ENCODE peak calls at places on chromosome 3, in six cellular contexts. V is cardiac fibroblast; M is germinal center; Y is H1; H is progenitor cell of endocrine pancreas; G is activated CD4-positive, alpha-beta T cell treated with anti-CD3 and anti-CD28 coated beads, Interleukin-2, amount 50 U/mL, for 4 hours. C is an unnamed sample.
A peak's percentile ranks its signal among the peaks of the same experiment; 100 is the strongest.

GRCh38 chr3:123611077-123611476 is 26.2 kb upstream of the HACD2 start:
- DNase-seq in V (no peak), G (no peak), H (no peak), Y (no peak), M (no peak), C (no peak)

GRCh38 chr3:188177721-188178120 is 23.8 kb downstream of the LPP start:
- DNase-seq in V (no peak), H (no peak), M (no peak), Y (no peak), G (no peak), C (no peak)

GRCh38 chr3:159828542-159828943 is 160.1 kb upstream of the IL12A start:
- DNase-seq in V (peak; percentile 77), M (peak; percentile 30), H (no peak), Y (no peak), G (no peak), C (peak; percentile 33)

GRCh38 chr3:39548282-39548681 is 80.8 kb downstream of the MOBP start:
- DNase-seq in H (no peak), Y (no peak), V (peak; percentile 51), G (no peak), M (no peak), C (no peak)

GRCh38 chr3:152405915-152406802 is 137.4 kb downstream of the MBNL1 start:
- DNase-seq in Y (no peak), M (no peak), H (no peak), G (no peak), V (peak; percentile 93), C (no peak)

GRCh38 chr3:194046995-194047681 is 88.8 kb upstream of the HES1 start:
- DNase-seq in M (no peak), V (no peak), G (no peak), H (no peak), Y (no peak), C (peak; percentile 53)

GRCh38 chr3:53044371-53045106 is 1.3 kb downstream of the SFMBT1 start:
- DNase-seq in M (peak; percentile 23), Y (peak; percentile 65), H (no peak), G (peak; percentile 8), V (peak; percentile 43), C (peak; percentile 56)

GRCh38 chr3:129933471-129933870 is 40.0 kb upstream of the TMCC1 start:
- DNase-seq in H (no peak), G (no peak), Y (no peak), V (no peak), M (no peak), C (no peak)

GRCh38 chr3:79012946-79013362 is 754.8 kb downstream of the ROBO1 start:
- DNase-seq in Y (no peak), H (no peak), M (no peak), V (no peak), G (no peak), C (no peak)

GRCh38 chr3:48428088-48428862 is 1.6 kb downstream of the PLXNB1 start:
- DNase-seq in V (no peak), G (no peak), M (no peak), H (peak; percentile 62), Y (peak; percentile 73), C (no peak)

GRCh38 chr3:66133050-66133757 is 87.6 kb upstream of the SLC25A26 start:
- DNase-seq in M (no peak), G (no peak), V (no peak), H (no peak), Y (no peak), C (no peak)

GRCh38 chr3:155912574-155913190 is 42.2 kb downstream of the GMPS start:
- DNase-seq in G (no peak), Y (no peak), V (peak; percentile 46), M (no peak), H (no peak), C (no peak)

GRCh38 chr3:191217331-191217730 is 18.3 kb downstream of the OSTN start:
- DNase-seq in H (no peak), Y (no peak), V (no peak), G (no peak), M (no peak), C (no peak)

GRCh38 chr3:179861292-179861691 is 175.4 kb downstream of the PEX5L start:
- DNase-seq in V (no peak), Y (no peak), M (no peak), H (no peak), G (no peak), C (no peak)